ENCODE peak calls at places on chromosomes 1 and 21, in four cellular contexts. L, E, I and N are unnamed samples.

GRCh38 chr1:234715252-234715945 is 105.4 kb upstream of the IRF2BP2 start:
- DNase-seq in L (no peak), E (no peak), I (no peak), N (no peak)

GRCh38 chr1:28130901-28131300 is 42.5 kb upstream of the EYA3 start:
- DNase-seq in L (no peak), E (no peak), I (no peak), N (no peak)

GRCh38 chr1:2183937-2184334 is 10.6 kb downstream of the FAAP20 start:
- DNase-seq in L (no peak), E (no peak), I (no peak), N (no peak)

GRCh38 chr1:1173061-1173792 is 453 bp upstream of the TTLL10 start:
- DNase-seq in L (no peak), E (no peak), I (no peak), N (no peak)

GRCh38 chr1:235673981-235674380 is 24.4 kb upstream of the GNG4 start:
- DNase-seq in L (no peak), E (no peak), I (no peak), N (no peak)

GRCh38 chr1:85200367-85200869 is 398 bp downstream of the SYDE2 start:
- DNase-seq in L (no peak), E (no peak), I (no peak), N (no peak)

GRCh38 chr1:89552481-89553194 is 28.0 kb downstream of the LRRC8B start:
- DNase-seq in L (peak), E (no peak), I (no peak), N (no peak)

GRCh38 chr1:234212764-234213406 is 160.4 kb upstream of the COA6 start:
- DNase-seq in L (peak), E (peak), I (no peak), N (peak)

GRCh38 chr21:46120301-46121285 is 22.7 kb downstream of the COL6A2 start:
- DNase-seq in L (no peak), E (no peak), I (no peak), N (no peak)

GRCh38 chr21:39363607-39364555 is 15.0 kb upstream of the HMGN1 start:
- DNase-seq in L (peak), E (peak), I (no peak), N (no peak)

GRCh38 chr21:25369524-25370300 is 237.6 kb downstream of the MRPL39 start:
- DNase-seq in L (no peak), E (no peak), I (no peak), N (no peak)

GRCh38 chr1:11174271-11174942 is 14.7 kb upstream of the ANGPTL7 start:
- DNase-seq in L (no peak), E (no peak), I (no peak), N (no peak)

GRCh38 chr21:45105906-45106485 is 31.6 kb downstream of the ADARB1 start:
- DNase-seq in L (no peak), E (no peak), I (no peak), N (no peak)

GRCh38 chr1:87449348-87449963 is 120.8 kb downstream of the LMO4 start:
- DNase-seq in L (no peak), E (no peak), I (no peak), N (no peak)

GRCh38 chr1:85297855-85298629 is 21.6 kb upstream of the BCL10 start:
- DNase-seq in L (no peak), E (no peak), I (peak), N (peak)

GRCh38 chr1:153570874-153571273 is 5.2 kb upstream of the S100A2 start:
- DNase-seq in L (no peak), E (no peak), I (no peak), N (no peak)

GRCh38 chr21:43938751-43939442 is 73.2 kb upstream of the TRAPPC10 start:
- DNase-seq in L (peak), E (peak), I (peak), N (peak)

GRCh38 chr1:245800901-245801605 is 646.3 kb downstream of the KIF26B start:
- DNase-seq in L (no peak), E (no peak), I (no peak), N (no peak)

GRCh38 chr1:5286244-5286643 is 631.8 kb downstream of the AJAP1 start:
- DNase-seq in L (no peak), E (no peak), I (no peak), N (no peak)

GRCh38 chr1:99869304-99869703 is 19.1 kb downstream of the AGL start:
- DNase-seq in L (peak), E (no peak), I (no peak), N (no peak)

GRCh38 chr1:99867682-99868081 is 17.5 kb downstream of the AGL start:
- DNase-seq in L (no peak), E (no peak), I (no peak), N (no peak)

GRCh38 chr1:99872063-99872462 is 21.9 kb downstream of the AGL start:
- DNase-seq in L (no peak), E (no peak), I (no peak), N (no peak)

DNA sequence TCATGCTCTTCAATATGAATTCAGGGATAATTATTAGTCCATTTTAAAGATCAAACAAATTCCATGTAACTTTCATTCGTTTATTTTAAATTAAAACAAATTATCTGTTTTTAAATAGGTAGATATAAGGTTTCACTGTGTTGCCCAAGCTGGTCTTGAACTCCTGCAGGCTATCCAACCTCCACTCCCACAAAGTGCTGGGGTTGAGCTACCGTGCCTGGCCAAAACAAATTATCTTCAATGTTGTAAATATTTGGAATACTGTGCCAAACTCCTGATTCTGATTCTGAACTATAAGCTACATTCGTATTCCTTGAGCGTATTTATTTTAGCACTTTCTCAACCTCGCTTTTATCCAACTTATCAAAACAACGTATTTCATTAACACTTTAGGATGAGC is 19.6 kb downstream of the AGL start:
- DNase-seq in L (no peak), E (no peak), I (no peak), N (no peak)
- TF ChIP-seq REST in L (no peak), E (no peak), I (no peak), N (no peak)

GRCh38 chr1:7105258-7105657 is 320.0 kb downstream of the CAMTA1 start:
- DNase-seq in L (no peak), E (no peak), I (no peak), N (no peak)

GRCh38 chr1:7106442-7107108 is 321.3 kb downstream of the CAMTA1 start:
- DNase-seq in L (no peak), E (no peak), I (no peak), N (no peak)

GRCh38 chr1:7108251-7108650 is 323.0 kb downstream of the CAMTA1 start:
- DNase-seq in L (peak), E (no peak), I (no peak), N (no peak)

GRCh38 chr1:7109901-7110300 is 324.6 kb downstream of the CAMTA1 start:
- DNase-seq in L (no peak), E (no peak), I (no peak), N (no peak)

DNA sequence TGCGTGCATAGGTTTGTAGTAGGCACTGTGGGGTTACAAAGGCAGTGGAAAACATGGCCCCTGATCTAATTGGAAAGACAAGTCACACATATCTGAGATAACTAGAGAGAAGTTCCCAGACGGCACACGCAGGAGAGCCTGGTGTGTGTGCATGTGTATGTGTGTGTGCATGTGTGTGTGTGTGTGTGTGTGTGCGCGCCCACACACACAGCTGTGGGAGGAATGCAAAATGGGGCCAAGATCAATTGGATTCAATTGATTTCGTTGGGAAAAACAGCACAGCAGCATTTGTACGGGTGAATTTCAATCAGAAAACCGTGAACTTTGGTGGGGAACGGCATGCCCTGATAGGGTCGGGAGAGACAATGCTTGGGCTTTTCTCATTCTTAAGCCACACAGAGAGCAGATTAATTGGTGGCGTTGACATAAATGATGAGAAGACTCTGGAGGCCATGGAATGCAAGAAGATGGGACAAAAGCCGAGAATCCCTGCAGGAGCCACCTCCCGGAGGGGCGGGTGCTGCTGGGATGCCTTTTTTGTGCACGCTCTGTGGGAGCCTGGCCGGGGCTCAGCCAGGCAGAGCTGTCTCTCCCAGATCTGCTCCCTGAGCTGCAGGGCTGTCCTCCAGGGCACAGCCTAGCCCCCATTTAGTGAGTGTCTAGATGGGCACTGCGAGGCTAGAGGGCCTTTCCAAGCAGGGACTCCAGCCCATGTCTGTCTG is 322.0 kb downstream of the CAMTA1 start:
- DNase-seq in L (no peak), E (no peak), I (no peak), N (no peak)
- TF ChIP-seq REST in L (no peak), E (no peak), I (no peak), N (no peak)

DNA sequence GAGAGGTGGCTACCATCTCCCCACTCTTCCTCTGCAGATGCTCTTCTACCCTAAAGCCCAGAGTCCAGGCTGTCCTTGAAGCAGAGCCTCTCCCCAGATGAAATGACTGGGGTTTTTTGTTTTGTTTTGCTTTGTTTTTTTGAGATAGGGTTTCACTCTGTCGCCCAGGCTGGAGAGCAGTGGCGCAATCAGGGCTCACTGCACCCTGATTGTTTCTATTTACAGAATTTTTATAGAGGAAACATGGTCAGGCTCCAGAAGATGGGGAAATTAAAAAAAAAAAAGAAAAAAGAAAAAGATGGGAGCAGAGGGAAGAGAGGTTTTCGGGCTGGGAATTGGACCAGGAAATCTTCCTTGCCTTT is 43.7 kb upstream of the ZNF281 start:
- DNase-seq in L (no peak), E (no peak), I (no peak), N (no peak)
- TF ChIP-seq REST in L (no peak), E (no peak), I (no peak), N (no peak)

GRCh38 chr1:63822540-63822939 is 48.7 kb downstream of the ROR1 start:
- DNase-seq in L (no peak), E (no peak), I (no peak), N (no peak)

GRCh38 chr1:63828322-63829044 is 54.7 kb downstream of the ROR1 start:
- DNase-seq in L (no peak), E (no peak), I (no peak), N (no peak)

GRCh38 chr1:63827411-63828321 is 53.8 kb downstream of the ROR1 start:
- DNase-seq in L (no peak), E (no peak), I (no peak), N (peak)

GRCh38 chr1:63824386-63824898 is 50.6 kb downstream of the ROR1 start:
- DNase-seq in L (no peak), E (no peak), I (no peak), N (no peak)

DNA sequence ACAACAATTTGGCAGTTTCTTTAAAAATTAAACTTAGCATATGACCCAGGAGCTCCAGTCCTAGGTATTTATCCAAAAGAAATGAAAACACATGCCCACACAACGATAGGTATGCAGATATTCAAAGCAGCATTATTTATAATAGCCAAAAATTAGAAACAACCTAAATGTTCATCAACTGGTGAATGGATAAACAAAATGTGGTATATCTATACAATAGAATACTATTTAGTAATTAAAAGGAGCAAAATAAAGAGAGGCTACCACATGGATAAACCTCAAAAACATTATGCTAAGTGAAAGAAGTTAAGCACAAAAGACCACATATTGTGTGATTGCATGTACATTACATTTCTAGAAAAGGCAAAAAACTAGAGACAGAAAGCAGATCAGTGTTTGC is 51.3 kb downstream of the ROR1 start:
- DNase-seq in L (no peak), E (no peak), I (no peak), N (no peak)
- TF ChIP-seq REST in L (no peak), E (no peak), I (no peak), N (no peak)

DNA sequence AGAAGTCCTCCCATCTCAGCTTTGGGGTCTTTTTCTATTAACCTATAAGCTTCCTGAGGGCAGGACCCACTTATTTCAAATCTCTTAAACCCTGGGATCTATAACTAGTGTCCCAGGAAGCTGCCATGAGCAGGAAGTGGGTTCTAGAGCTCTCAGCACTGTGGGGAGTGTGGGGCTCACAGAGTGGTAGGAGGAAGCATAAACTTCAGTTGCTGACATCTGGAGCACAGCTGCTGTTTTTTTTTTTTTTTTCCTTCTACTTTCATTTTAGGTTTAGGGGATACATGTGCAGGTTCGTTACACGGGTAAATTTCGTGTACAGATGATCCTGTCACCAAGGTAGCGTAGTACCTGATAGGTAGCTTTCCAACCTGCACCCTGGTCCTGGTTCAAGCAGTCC is 59.3 kb downstream of the AK4 start:
- DNase-seq in L (peak), E (no peak), I (no peak), N (no peak)
- TF ChIP-seq REST in L (no peak), E (no peak), I (no peak), N (no peak)